ENCODE peak calls at places on chromosome X, in nine cellular contexts. U is right lobe of liver, G is thyroid gland, K is testis, I is uterus, Z is heart left ventricle, P is tibial nerve, E is sigmoid colon, V is stomach. A is an unnamed sample.

GRCh38 chrX:135629342-135629741 is 84.1 kb upstream of the CT45A1 start:
- DNase-seq in K (no peak), G (no peak), Z (no peak), P (no peak), E (no peak), V (no peak), U (no peak), I (no peak), A (no peak)

GRCh38 chrX:129813662-129814061 is 30.0 kb downstream of the ZDHHC9 start:
- DNase-seq in E (no peak), U (no peak), V (no peak), I (no peak), P (no peak), G (no peak), K (no peak), Z (no peak), A (no peak)

GRCh38 chrX:119942831-119943184 is 743 bp downstream of the NKAP start:
- DNase-seq in U (no peak), K (no peak), I (no peak), G (peak; percentile 2), P (no peak), Z (no peak), E (no peak), V (no peak), A (no peak)

GRCh38 chrX:112819013-112819635 is 21.5 kb downstream of the AMOT start:
- DNase-seq in P (no peak), E (no peak), G (peak; percentile 19), Z (no peak), V (no peak), U (no peak), K (no peak), I (no peak), A (no peak)

GRCh38 chrX:69618803-69619202 is 2.9 kb downstream of the EDA start:
- DNase-seq in U (no peak), Z (peak; percentile 5), I (no peak), G (peak; percentile 20), P (no peak), E (no peak), V (no peak), K (peak; percentile 14), A (peak; percentile 4)

GRCh38 chrX:151153086-151153485 is 23.3 kb upstream of the GPR50 start:
- DNase-seq in E (no peak), P (no peak), V (no peak), U (no peak), I (no peak), Z (no peak), G (peak; percentile 23), K (no peak), A (no peak)

GRCh38 chrX:143121471-143121870 is 95.7 kb downstream of the SPANXN4 start:
- DNase-seq in V (no peak), Z (no peak), E (no peak), K (no peak), U (no peak), P (no peak), G (no peak), I (no peak), A (no peak)

GRCh38 chrX:2325076-2325784 is 175.5 kb downstream of the DHRSX start:
- DNase-seq in V (peak; percentile 84), P (peak; percentile 38), I (peak; percentile 94), G (peak; percentile 38), Z (peak; percentile 37), K (peak; percentile 86), E (peak; percentile 96), U (peak; percentile 76), A (peak; percentile 5)

DNA sequence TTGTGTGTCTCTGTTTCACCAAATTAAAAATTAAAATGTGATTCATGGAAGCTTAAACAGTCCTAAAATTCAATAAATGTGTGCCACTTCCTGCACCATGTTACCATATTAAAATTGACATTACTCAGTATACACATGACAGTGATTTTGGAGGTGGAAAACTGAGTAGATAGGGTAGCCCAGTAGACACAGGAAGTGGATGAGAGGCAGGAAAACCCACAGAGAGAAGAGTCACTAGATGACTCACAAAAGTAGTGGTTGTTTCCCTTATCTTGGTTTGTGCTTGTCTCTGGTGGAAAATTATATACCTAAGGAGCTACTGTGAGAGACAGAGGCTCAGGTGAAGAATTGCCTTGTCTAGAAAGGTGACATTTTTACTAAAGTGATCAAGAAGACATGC is 375.8 kb upstream of the CXorf51B start:
- DNase-seq in K (no peak), U (no peak), G (no peak), I (no peak), E (no peak), Z (no peak), V (no peak), P (no peak), A (no peak)
- H3K27me3 ChIP-seq in K (no peaks in the 10 kb centered on the region), U (no peaks in the 10 kb centered on the region), G (no peaks in the 10 kb centered on the region), I (no peaks in the 10 kb centered on the region), E (no peaks in the 10 kb centered on the region), Z (no peaks in the 10 kb centered on the region), V (no peaks in the 10 kb centered on the region), P (no peaks in the 10 kb centered on the region), A (no peaks in the 10 kb centered on the region)

GRCh38 chrX:40155617-40156471 is 58.1 kb upstream of the BCOR start:
- DNase-seq in I (no peak), Z (no peak), V (no peak), P (no peak), E (no peak), G (no peak), K (no peak), U (peak; percentile 61), A (no peak)

GRCh38 chrX:40156472-40157227 is 58.9 kb upstream of the BCOR start:
- DNase-seq in Z (no peak), P (no peak), I (no peak), U (peak; percentile 61), E (no peak), G (no peak), V (no peak), K (no peak), A (no peak)

GRCh38 chrX:40153335-40154221 is 55.8 kb upstream of the BCOR start:
- DNase-seq in K (no peak), E (peak; percentile 73), U (peak; percentile 64), I (no peak), Z (peak; percentile 37), P (no peak), V (peak; percentile 54), G (peak; percentile 55), A (no peak)

GRCh38 chrX:40154229-40154852 is 56.6 kb upstream of the BCOR start:
- DNase-seq in K (no peak), U (peak; percentile 67), P (no peak), E (peak; percentile 71), G (peak; percentile 60), I (no peak), Z (peak; percentile 47), V (no peak), A (no peak)

GRCh38 chrX:40154853-40155616 is 57.3 kb upstream of the BCOR start:
- DNase-seq in I (peak; percentile 86), U (peak; percentile 90), K (peak; percentile 81), Z (peak; percentile 76), G (peak; percentile 73), V (peak; percentile 81), P (no peak), E (peak; percentile 88), A (no peak)
- TF ChIP-seq POLR2A in I (no peak), U (peak; percentile 36), K (no peak), Z (no peak), G (no peak), V (no peak), P (no peak), E (no peak), A (no peak)

GRCh38 chrX:132748909-132749308 is 209.5 kb downstream of the HS6ST2 start:
- DNase-seq in I (no peak), P (no peak), U (no peak), K (no peak), V (no peak), Z (no peak), E (no peak), G (no peak), A (no peak)
- H3K27me3 ChIP-seq in I (no peaks in the 10 kb centered on the region), P (no peaks in the 10 kb centered on the region), U (no peaks in the 10 kb centered on the region), K (no peaks in the 10 kb centered on the region), V (peaks cover 6% of the 10 kb centered on the region), Z (no peaks in the 10 kb centered on the region), E (peaks cover 5% of the 10 kb centered on the region), G (no peaks in the 10 kb centered on the region), A (no peaks in the 10 kb centered on the region)

GRCh38 chrX:15335135-15336022 is at the start of gene PIGA:
- DNase-seq in E (peak; percentile 98), K (peak; percentile 96), V (peak; percentile 94), P (peak; percentile 81), G (peak; percentile 94), I (peak; percentile 95), Z (peak; percentile 93), U (peak; percentile 97), A (peak; percentile 93)
- TF ChIP-seq POLR2A in E (peak; percentile 88), K (no peak), V (peak; percentile 85), P (peak; percentile 67), G (no peak), I (peak; percentile 86), Z (peak; percentile 88), U (peak; percentile 94), A (peak; percentile 94)

DNA sequence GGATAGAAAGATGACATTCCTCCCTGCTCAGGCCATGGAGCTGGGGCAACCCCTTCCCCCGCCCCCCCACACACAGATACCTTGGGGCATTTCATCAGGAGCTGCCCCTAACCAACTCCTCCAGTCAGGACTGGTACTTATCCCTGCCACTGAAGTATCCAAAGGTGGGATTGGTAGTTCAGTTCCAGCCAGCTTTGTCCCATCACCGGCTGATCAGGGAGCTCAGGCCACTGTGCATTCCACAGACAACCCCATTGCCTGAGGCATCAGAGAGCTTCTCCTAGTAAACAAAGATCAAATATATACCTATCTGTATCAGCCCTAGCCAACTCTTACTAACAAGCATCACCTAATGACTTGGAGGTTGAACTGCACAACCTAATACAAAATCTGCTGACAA is 218.2 kb upstream of the FMR1 start:
- DNase-seq in U (no peak), P (no peak), Z (no peak), E (no peak), V (no peak), K (no peak), I (no peak), G (no peak), A (no peak)
- H3K27me3 ChIP-seq in U (no peaks in the 10 kb centered on the region), P (no peaks in the 10 kb centered on the region), Z (no peaks in the 10 kb centered on the region), E (no peaks in the 10 kb centered on the region), V (no peaks in the 10 kb centered on the region), K (no peaks in the 10 kb centered on the region), I (no peaks in the 10 kb centered on the region), G (no peaks in the 10 kb centered on the region), A (no peaks in the 10 kb centered on the region)